ENCODE peak calls at places on chromosome X, in six cellular contexts. T is T-helper 2 cell; Q is GM23248; F is activated T-cell treated with anti-CD3 and anti-CD28 coated beads for 48 hours; J is left colon; D is activated CD4-positive, alpha-beta T cell treated with anti-CD3 and anti-CD28 coated beads, Interleukin-2, amount 10 ng/mL, durations not matched to agents 7 days and 5 days. X is an unnamed sample.

GRCh38 chrX:347351-348117 is 28.9 kb upstream of the GTPBP6 start:
- DNase-seq in Q (no peak), D (no peak), J (no peak), T (no peak), F (no peak), X (no peak)

GRCh38 chrX:47156611-47157520 is 11.8 kb downstream of the RBM10 start:
- DNase-seq in T (no peak), F (no peak), Q (no peak), J (no peak), D (no peak), X (no peak)

GRCh38 chrX:119686087-119686639 is 6.8 kb downstream of the SEPTIN6 start:
- DNase-seq in Q (peak; percentile 57), F (no peak), J (no peak), D (no peak), T (peak; percentile 47), X (no peak)

GRCh38 chrX:77528034-77528433 is 80.8 kb downstream of the FGF16 start:
- DNase-seq in Q (no peak), D (no peak), J (no peak), T (no peak), F (no peak), X (no peak)

GRCh38 chrX:20063716-20064351 is 52.9 kb downstream of the MAP7D2 start:
- DNase-seq in F (no peak), D (no peak), J (no peak), Q (peak; percentile 48), T (peak; percentile 3), X (no peak)

GRCh38 chrX:40012800-40013682 is 84.7 kb downstream of the BCOR start:
- DNase-seq in J (peak; percentile 92), Q (peak; percentile 78), F (no peak), D (peak; percentile 41), T (peak; percentile 65), X (peak; percentile 56)

GRCh38 chrX:39534949-39535348 is 562.8 kb downstream of the BCOR start:
- DNase-seq in J (no peak), Q (no peak), F (no peak), T (no peak), D (no peak), X (no peak)

GRCh38 chrX:70479197-70479969 is 34.7 kb downstream of the DLG3 start:
- DNase-seq in J (no peak), F (no peak), T (no peak), D (no peak), Q (peak; percentile 79), X (no peak)

GRCh38 chrX:107542500-107542899 is 85.8 kb upstream of the PRPS1 start:
- DNase-seq in D (no peak), Q (peak; percentile 30), J (no peak), T (no peak), F (no peak), X (no peak)

GRCh38 chrX:21725498-21725897 is 32.4 kb downstream of the SMPX start:
- DNase-seq in D (no peak), J (no peak), T (peak; percentile 5), F (no peak), Q (peak; percentile 61), X (no peak)

GRCh38 chrX:123140454-123140853 is 43.6 kb upstream of the GRIA3 start:
- DNase-seq in F (no peak), J (no peak), T (no peak), Q (no peak), D (no peak), X (no peak)

GRCh38 chrX:11450354-11450753 is 157.1 kb downstream of the AMELX start:
- DNase-seq in Q (no peak), F (no peak), D (no peak), J (no peak), T (no peak), X (no peak)

X was measured in lung.